ENCODE peak calls at places on chromosomes 3 and 15, in seven cellular contexts. G is H4; X is ovary; J is activated CD4-positive, alpha-beta memory T cell treated with anti-CD3 and anti-CD28 coated beads for 36 hours; H is NCI-H1694; T is mucosa of gallbladder; P is posterior cingulate gyrus. Z is an unnamed sample.
A peak's percentile ranks its signal among the peaks of the same experiment; 100 is the strongest.

GRCh38 chr15:77004189-77004588 is 9.3 kb downstream of the PSTPIP1 start:
- DNase-seq in G (no peak), X (no peak), J (no peak), H (no peak), T (peak; percentile 39), P (peak; percentile 34), Z (no peak)

GRCh38 chr15:77636209-77636608 is 3.5 kb upstream of the LINGO1 start:
- DNase-seq in G (no peak), X (no peak), J (no peak), H (no peak), T (no peak), P (no peak), Z (no peak)

GRCh38 chr3:47113669-47114365 is 50.1 kb downstream of the SETD2 start:
- DNase-seq in G (no peak), X (no peak), J (no peak), H (no peak), T (no peak), P (no peak), Z (no peak)

GRCh38 chr3:174342941-174343431 is 516.1 kb upstream of the NAALADL2 start:
- DNase-seq in G (no peak), X (no peak), J (no peak), H (no peak), T (no peak), P (no peak), Z (no peak)

GRCh38 chr3:29642393-29643033 is 361.6 kb downstream of the RBMS3 start:
- DNase-seq in G (no peak), X (peak; percentile 56), J (no peak), H (no peak), T (no peak), P (no peak), Z (no peak)

GRCh38 chr15:90557147-90557546 is 27.4 kb downstream of the CRTC3 start:
- DNase-seq in G (no peak), X (peak; percentile 49), J (no peak), H (no peak), T (no peak), P (no peak), Z (no peak)

GRCh38 chr3:16864610-16865313 is 20.0 kb upstream of the PLCL2 start:
- DNase-seq in G (no peak), X (no peak), J (no peak), H (no peak), T (no peak), P (no peak), Z (no peak)

GRCh38 chr3:94004301-94004910 is 24.0 kb downstream of the STX19 start:
- DNase-seq in G (peak; percentile 76), X (no peak), J (no peak), H (peak; percentile 5), T (no peak), P (no peak), Z (peak; percentile 51)

GRCh38 chr15:72227192-72227586 is 3.8 kb downstream of the PKM start:
- DNase-seq in G (peak; percentile 53), X (no peak), J (peak; percentile 83), H (no peak), T (no peak), P (no peak), Z (no peak)

GRCh38 chr3:44179251-44179650 is 62.4 kb upstream of the TOPAZ1 start:
- DNase-seq in G (no peak), X (no peak), J (no peak), H (no peak), T (no peak), P (no peak), Z (no peak)

GRCh38 chr15:78461171-78461881 is 23.3 kb downstream of the IREB2 start:
- DNase-seq in G (no peak), X (no peak), J (no peak), H (no peak), T (no peak), P (no peak), Z (no peak)

GRCh38 chr3:108410531-108410984 is 99.8 kb downstream of the MYH15 start:
- DNase-seq in G (no peak), X (no peak), J (no peak), H (no peak), T (no peak), P (no peak), Z (no peak)

GRCh38 chr3:13579089-13579488 is 30.2 kb downstream of the FBLN2 start:
- DNase-seq in G (peak; percentile 62), X (no peak), J (no peak), H (no peak), T (no peak), P (no peak), Z (no peak)

GRCh38 chr3:87595798-87596197 is 319.4 kb upstream of the POU1F1 start:
- DNase-seq in G (no peak), X (no peak), J (no peak), H (no peak), T (no peak), P (no peak), Z (no peak)

GRCh38 chr3:142888484-142889262 is at the start of gene PCOLCE2:
- DNase-seq in G (peak; percentile 20), X (peak; percentile 50), J (peak; percentile 26), H (peak; percentile 53), T (no peak), P (no peak), Z (peak; percentile 75)